ENCODE peak calls at places on chromosomes 4 and X, in five cellular contexts. S is activated CD4-positive, alpha-beta T cell treated with anti-CD3 and anti-CD28 coated beads, Interleukin-2, amount 50 U/mL, for 1 hour; P is CD4-positive, alpha-beta memory T cell; M is EH; V is stimulated activated CD8-positive, alpha-beta memory T cell treated with anti-CD3 and anti-CD28 coated beads, Interleukin-4, amount 100 ng/mL, for 1 hour. I is an unnamed sample.

GRCh38 chr4:176191974-176192373 is 3.4 kb downstream of the SPATA4 start:
- DNase-seq in V (no peak), P (no peak), M (peak), S (no peak), I (no peak)

GRCh38 chr4:8169763-8170162 is 11.2 kb upstream of the ABLIM2 start:
- DNase-seq in V (no peak), S (no peak), M (no peak), P (no peak), I (no peak)

GRCh38 chr4:39062499-39062898 is 467 bp downstream of the KLHL5 start:
- DNase-seq in P (no peak), M (peak), V (no peak), S (no peak), I (no peak)

GRCh38 chr4:25937801-25938200 is 23.8 kb downstream of the SMIM20 start:
- DNase-seq in S (no peak), M (peak), V (no peak), P (no peak), I (no peak)

GRCh38 chr4:106062452-106062875 is 167.2 kb downstream of the NPNT start:
- DNase-seq in S (no peak), P (no peak), V (no peak), M (peak), I (no peak)

GRCh38 chr4:101183658-101184373 is 163.5 kb downstream of the PPP3CA start:
- DNase-seq in P (no peak), M (peak), V (no peak), S (no peak), I (no peak)

GRCh38 chr4:184238072-184238743 is 20.5 kb upstream of the ENPP6 start:
- DNase-seq in S (no peak), M (no peak), P (no peak), V (no peak), I (no peak)

GRCh38 chr4:3449574-3450534 is 8.1 kb downstream of the HGFAC start:
- DNase-seq in P (no peak), M (no peak), S (no peak), V (no peak), I (no peak)

GRCh38 chrX:52585892-52586291 is 68.8 kb downstream of the SSX7 start:
- DNase-seq in P (no peak), S (no peak), M (no peak), V (no peak), I (no peak)